ENCODE peak calls at places on chromosome 19, in five cellular contexts. B is psoas muscle, M is kidney epithelial cell, Y is mesendoderm, E is mammary epithelial cell. H is an unnamed sample.

GRCh38 chr19:49420227-49420626 is 3.0 kb downstream of the PTH2 start:
- DNase-seq in B (no peak), M (no peak), Y (no peak), E (no peak), H (no peak)

GRCh38 chr19:2973229-2973628 is 4.1 kb upstream of the TLE6 start:
- DNase-seq in B (no peak), M (no peak), Y (no peak), E (no peak), H (no peak)

GRCh38 chr19:54448037-54448773 is 794 bp upstream of the LENG8 start:
- DNase-seq in B (peak; percentile 57), M (no peak), Y (peak; percentile 82), E (peak; percentile 55), H (peak; percentile 56)

GRCh38 chr19:15438577-15438976 is 11.2 kb downstream of the WIZ start:
- DNase-seq in B (no peak), M (no peak), Y (no peak), E (no peak), H (no peak)

GRCh38 chr19:37594982-37595382 is 306 bp downstream of the ZNF540 start:
- DNase-seq in B (peak; percentile 71), M (no peak), Y (no peak), E (no peak), H (no peak)

GRCh38 chr19:20238025-20238623 is 71.1 kb downstream of the ZNF486 start:
- DNase-seq in B (peak; percentile 81), M (peak; percentile 55), Y (peak; percentile 99), E (peak; percentile 85), H (peak; percentile 71)

GRCh38 chr19:5090780-5091575 is 122.1 kb downstream of the KDM4B start:
- DNase-seq in B (no peak), M (no peak), Y (peak; percentile 50), E (no peak), H (no peak)

GRCh38 chr19:53879145-53880037 is 2.6 kb upstream of the PRKCG start:
- DNase-seq in B (peak; percentile 91), M (peak; percentile 58), Y (peak; percentile 98), E (peak; percentile 75), H (peak; percentile 64)

DNA sequence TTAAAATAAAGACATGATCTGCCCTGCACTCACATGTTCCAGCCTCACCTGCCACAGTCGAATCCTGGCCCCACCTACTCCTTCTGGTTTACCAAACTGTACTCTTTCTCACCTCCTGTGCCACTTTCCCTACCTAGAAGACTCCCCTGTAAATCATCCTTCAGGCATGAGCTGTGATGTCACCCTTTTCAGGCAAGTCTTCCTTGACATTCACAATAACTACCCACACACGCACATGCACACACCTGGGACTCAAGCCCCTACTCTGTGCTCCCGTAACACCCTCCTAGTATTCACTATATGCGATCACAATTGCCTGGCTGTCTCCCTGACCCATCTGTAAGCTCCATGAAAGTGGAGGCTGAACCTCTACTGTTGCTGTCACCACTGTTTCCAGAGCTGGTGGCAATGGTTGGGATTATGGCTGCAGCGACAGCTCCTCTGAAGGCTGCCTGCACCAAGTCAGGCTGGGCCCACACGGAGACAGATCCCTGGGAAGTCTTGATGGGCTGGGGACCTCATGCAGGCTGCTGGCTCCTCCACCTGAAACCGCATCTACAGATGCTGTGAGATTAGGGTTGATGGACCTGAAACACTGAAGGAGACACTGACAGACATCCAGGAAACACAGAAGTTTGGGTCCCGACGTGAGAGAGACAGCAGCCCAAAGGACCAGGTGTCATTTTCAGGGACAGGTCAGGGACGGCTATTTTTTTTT is 611.1 kb downstream of the UQCRFS1 start:
- DNase-seq in B (no peak), M (no peak), Y (no peak), E (no peak), H (no peak)
- H3K4me3 ChIP-seq in B (no peak overlapping the region), M (no peak overlapping the region), Y (no peak overlapping the region), E (no peak overlapping the region), H (no peak overlapping the region)

DNA sequence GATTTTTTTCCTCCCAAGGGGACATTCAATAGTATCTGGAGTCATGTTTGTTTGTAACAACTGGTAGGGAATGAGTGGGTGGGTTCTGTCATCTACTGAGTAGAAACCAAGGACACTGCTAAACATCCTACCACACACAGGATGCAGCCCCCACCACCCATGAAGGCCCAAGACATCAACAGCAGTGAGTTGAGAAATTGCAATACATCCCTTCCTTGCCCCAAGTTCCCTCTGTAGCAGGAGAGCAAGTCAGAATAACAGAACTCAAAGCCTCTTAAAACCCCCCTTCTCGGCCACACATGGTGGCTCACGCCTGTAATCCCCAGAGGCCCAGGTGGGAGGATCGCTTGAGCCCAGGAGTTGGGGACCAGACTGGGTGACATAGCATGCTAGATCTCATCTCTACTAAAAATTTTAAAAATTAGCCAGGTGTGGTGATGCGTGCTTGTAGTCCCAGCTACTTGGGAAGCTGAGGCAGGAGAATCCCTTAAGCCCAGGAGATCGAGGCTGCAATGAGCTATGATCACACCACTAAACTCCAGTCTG is 2.4 kb upstream of the CYP2F1 start:
- DNase-seq in B (no peak), M (no peak), Y (no peak), E (no peak), H (no peak)
- H3K4me3 ChIP-seq in B (no peak overlapping the region), M (no peak overlapping the region), Y (no peak overlapping the region), E (no peak overlapping the region), H (no peak overlapping the region)

GRCh38 chr19:10356431-10356830 is 17.0 kb upstream of the ICAM3 start:
- DNase-seq in B (no peak), M (no peak), Y (no peak), E (no peak), H (no peak)

GRCh38 chr19:10353793-10354391 is 14.5 kb upstream of the ICAM3 start:
- DNase-seq in B (peak; percentile 62), M (no peak), Y (peak; percentile 97), E (no peak), H (no peak)

GRCh38 chr19:10352764-10353671 is 13.6 kb upstream of the ICAM3 start:
- DNase-seq in B (peak; percentile 70), M (no peak), Y (peak; percentile 94), E (no peak), H (no peak)
- H3K4me3 ChIP-seq in B (peak overlapping the region; percentile 18), M (no peak overlapping the region), Y (peak overlapping the region; percentile 23), E (no peak overlapping the region), H (no peak overlapping the region)

GRCh38 chr19:18098891-18099622 is 1.5 kb downstream of the MAST3 start:
- DNase-seq in B (no peak), M (no peak), Y (peak; percentile 21), E (no peak), H (no peak)
- H3K4me3 ChIP-seq in B (no peak overlapping the region), M (no peak overlapping the region), Y (no peak overlapping the region), E (no peak overlapping the region), H (no peak overlapping the region)

DNA sequence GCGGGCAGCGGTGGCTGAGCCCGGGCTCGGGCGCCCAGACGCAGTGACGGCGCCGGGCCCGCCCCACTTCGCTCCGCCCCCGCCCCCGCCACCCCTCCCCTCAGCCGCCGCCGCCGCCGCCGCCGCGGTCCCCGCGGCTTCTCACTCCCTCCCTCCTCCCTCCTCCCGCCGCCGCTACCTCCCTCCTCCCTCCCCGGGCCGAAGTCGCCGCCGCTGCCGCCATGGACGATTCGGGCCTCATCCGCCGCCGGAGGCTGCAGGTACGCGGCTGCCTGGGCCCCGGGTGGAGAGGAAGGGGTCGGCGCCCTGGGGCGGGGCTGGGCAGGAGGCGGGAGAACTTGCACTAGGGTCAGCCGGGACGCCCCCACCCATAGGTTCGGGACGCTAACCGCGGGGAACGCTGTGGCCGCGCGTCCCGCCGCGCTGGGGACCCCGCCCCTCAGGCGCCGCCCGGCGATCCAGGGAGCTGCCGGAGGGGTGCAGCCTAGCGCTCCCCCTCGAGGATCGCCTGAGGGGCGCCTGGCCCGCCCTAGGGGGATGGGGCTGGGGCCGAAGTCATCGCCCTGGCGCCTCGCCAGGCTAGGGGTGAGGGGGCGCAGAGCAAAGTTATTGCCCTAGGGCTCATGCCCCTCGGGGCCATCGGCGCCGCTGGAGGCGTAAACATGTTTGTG is 497 bp downstream of the RTBDN start:
- DNase-seq in B (no peak), M (no peak), Y (peak; percentile 62), E (no peak), H (no peak)
- H3K4me3 ChIP-seq in B (peak overlapping the region; percentile 56), M (peak overlapping the region; percentile 41), Y (peak overlapping the region; percentile 49), E (peak overlapping the region; percentile 15), H (peak overlapping the region; percentile 35)

DNA sequence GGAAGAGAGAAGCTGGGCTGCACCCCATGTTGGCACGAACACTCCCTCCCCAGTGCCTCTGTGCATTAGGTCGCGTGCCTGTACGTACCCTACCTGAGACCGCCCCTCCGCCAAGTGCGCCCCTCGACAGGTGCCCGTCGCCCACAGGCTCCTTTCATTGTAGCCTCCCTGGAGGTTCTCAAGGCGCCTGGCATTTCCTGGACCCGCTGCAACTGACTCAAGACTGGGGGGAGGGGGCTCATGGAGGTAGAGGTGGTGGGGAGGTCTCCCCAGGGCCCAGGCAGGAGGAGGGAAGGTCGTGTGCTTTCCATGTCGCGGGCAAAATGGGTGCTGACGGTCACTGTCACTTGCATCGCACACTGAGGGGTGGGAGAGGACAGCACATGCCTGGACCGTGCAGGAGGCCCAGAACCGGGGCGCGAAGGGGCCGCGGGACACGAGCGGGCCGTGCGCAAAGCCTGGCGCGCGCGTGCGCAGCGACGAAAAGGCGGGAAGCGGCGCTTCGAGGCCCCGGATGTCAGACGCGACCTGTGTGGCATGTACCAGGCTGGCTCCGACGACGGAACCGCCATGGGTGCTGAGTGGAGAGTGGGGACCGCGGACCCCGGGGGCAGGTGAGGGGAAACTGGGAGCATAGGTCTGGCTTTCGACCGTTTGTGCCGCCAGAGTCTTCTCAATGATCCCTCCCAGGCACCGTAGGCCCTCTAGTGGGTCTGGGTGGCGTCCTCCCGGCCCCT is 16.5 kb downstream of the NFIX start:
- DNase-seq in B (no peak), M (no peak), Y (peak; percentile 49), E (no peak), H (no peak)
- H3K4me3 ChIP-seq in B (peak overlapping the region; percentile 70), M (no peak overlapping the region), Y (no peak overlapping the region), E (no peak overlapping the region), H (no peak overlapping the region)

DNA sequence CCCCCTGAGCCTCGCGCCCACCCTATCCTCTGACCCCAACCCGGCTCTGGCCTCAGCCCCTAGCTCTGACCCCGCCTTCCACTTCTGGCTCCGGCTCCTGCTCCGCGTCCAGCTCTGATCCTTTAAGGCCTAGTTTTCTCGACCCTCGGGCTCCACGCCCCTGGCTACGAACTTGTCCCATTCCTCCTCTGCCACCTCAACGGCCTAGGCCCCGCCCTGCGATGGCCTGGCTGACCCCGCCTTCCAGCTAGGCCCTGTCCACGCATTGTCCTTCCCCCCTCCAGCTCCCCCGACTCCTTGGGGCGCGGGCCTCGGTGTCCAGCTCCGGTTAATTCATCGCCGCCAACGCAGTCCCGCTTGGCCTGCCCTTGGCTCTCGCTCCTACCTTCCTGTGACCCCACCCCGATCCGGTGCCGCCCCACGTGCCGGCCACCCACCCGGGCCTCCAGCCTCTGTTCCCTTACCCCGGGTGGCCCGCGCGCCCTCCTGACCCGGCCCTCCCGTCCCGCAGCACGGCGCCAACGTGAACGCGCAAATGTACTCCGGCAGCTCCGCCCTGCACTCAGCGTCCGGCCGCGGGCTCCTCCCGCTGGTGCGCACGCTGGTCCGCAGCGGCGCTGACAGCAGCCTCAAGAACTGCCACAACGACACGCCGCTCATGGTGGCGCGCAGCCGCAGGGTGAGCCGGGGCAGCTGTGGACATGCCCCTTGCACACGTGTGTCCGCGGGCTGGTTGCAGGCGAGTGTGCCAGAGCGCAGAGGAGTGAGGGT is 9.4 kb downstream of the BCL3 start:
- DNase-seq in B (peak; percentile 85), M (no peak), Y (peak; percentile 77), E (no peak), H (no peak)
- H3K4me3 ChIP-seq in B (peak overlapping the region; percentile 64), M (peak overlapping the region; percentile 23), Y (peak overlapping the region; percentile 39), E (no peak overlapping the region), H (no peak overlapping the region)

DNA sequence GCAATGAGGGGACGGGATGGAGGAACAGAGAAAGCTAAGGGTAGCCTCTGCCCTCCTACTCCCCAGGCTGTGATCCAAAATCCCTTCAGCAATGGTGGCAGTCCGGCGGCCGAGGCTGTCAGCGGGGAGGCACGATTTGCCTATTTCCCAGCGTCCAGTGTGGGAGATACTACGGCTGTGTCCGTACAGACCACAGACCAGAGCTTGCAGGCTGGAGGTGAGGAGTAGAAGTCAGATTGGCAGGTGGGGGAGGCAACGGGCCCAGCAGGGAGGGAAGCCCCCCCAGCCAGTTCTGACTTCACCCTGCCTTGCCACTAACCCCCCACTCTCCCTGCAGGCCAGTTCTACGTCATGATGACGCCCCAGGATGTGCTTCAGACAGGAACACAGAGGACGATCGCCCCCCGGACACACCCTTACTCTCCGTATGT is 1.6 kb downstream of the USF2 start:
- DNase-seq in B (no peak), M (no peak), Y (no peak), E (no peak), H (no peak)
- H3K4me3 ChIP-seq in B (no peak overlapping the region), M (no peak overlapping the region), Y (no peak overlapping the region), E (no peak overlapping the region), H (no peak overlapping the region)

H was measured in bronchial epithelial cell.